ENCODE peak calls at places on chromosomes 11 and 22, in six cellular contexts. E, N, U, L, F and J are unnamed samples.

GRCh38 chr11:128409476-128409875 is 177.9 kb downstream of the ETS1 start:
- DNase-seq in L (no peak), N (no peak), F (peak), E (no peak), U (peak), J (no peak)

GRCh38 chr22:30809086-30809485 is 114.4 kb downstream of the OSBP2 start:
- DNase-seq in F (no peak), L (no peak), E (no peak), U (no peak), N (no peak), J (no peak)

GRCh38 chr11:120909676-120910215 is 114.2 kb upstream of the TBCEL start:
- DNase-seq in F (no peak), N (no peak), L (no peak), U (no peak), E (no peak), J (no peak)

GRCh38 chr22:25086902-25087282 is 112.8 kb upstream of the CRYBB3 start:
- DNase-seq in E (no peak), U (no peak), L (no peak), F (no peak), N (no peak), J (no peak)

GRCh38 chr22:37519268-37520195 is at the start of gene CARD10:
- DNase-seq in F (no peak), E (no peak), U (peak), L (no peak), N (no peak), J (no peak)

GRCh38 chr11:70078796-70079616 is 889 bp downstream of the ANO1 start:
- DNase-seq in N (no peak), E (peak), F (no peak), U (no peak), L (no peak), J (no peak)

GRCh38 chr11:48001438-48002021 is 21.2 kb downstream of the PTPRJ start:
- DNase-seq in E (no peak), U (peak), F (peak), N (no peak), L (no peak), J (no peak)

GRCh38 chr11:103682318-103683184 is 353.9 kb upstream of the DDI1 start:
- DNase-seq in E (peak), F (no peak), N (no peak), L (peak), U (peak), J (peak)

GRCh38 chr11:91081440-91082088 is 858.7 kb upstream of the CHORDC1 start:
- DNase-seq in U (peak), N (no peak), E (peak), L (no peak), F (no peak), J (no peak)

GRCh38 chr11:119309411-119309810 is 7.5 kb downstream of the MCAM start:
- DNase-seq in L (no peak), E (no peak), U (no peak), N (no peak), F (no peak), J (no peak)

GRCh38 chr22:38699143-38699542 is 1.6 kb downstream of the JOSD1 start:
- DNase-seq in E (no peak), F (no peak), L (no peak), U (no peak), N (no peak), J (no peak)

GRCh38 chr22:30186048-30186447 is 60.5 kb downstream of the LIF start:
- DNase-seq in E (no peak), L (no peak), N (no peak), U (no peak), F (no peak), J (no peak)

GRCh38 chr11:128669491-128669890 is 24.4 kb upstream of the FLI1 start:
- DNase-seq in F (no peak), E (no peak), N (no peak), U (peak), L (no peak), J (no peak)

GRCh38 chr11:1983601-1983961 is 14.1 kb downstream of the H19 start:
- DNase-seq in F (no peak), U (no peak), L (no peak), N (no peak), E (no peak), J (no peak)

GRCh38 chr11:110890995-110891394 is 178.8 kb upstream of the ARHGAP20 start:
- DNase-seq in L (no peak), E (no peak), N (no peak), U (no peak), F (no peak), J (no peak)

GRCh38 chr22:38454361-38455062 is 487 bp downstream of the KCNJ4 start:
- DNase-seq in E (no peak), U (no peak), F (no peak), L (no peak), N (no peak), J (no peak)

GRCh38 chr11:12906501-12906900 is 102.6 kb upstream of the RASSF10 start:
- DNase-seq in U (no peak), L (no peak), F (no peak), N (no peak), E (no peak), J (no peak)

GRCh38 chr22:29071261-29072045 is 1.4 kb upstream of the KREMEN1 start:
- DNase-seq in U (no peak), L (no peak), E (no peak), N (peak), F (no peak), J (peak)

GRCh38 chr11:47523491-47524199 is 29.3 kb downstream of the CELF1 start:
- DNase-seq in U (peak), L (no peak), E (peak), F (peak), N (no peak), J (peak)

GRCh38 chr11:42572231-42572610 is 739.6 kb upstream of the API5 start:
- DNase-seq in U (no peak), F (no peak), E (no peak), N (no peak), L (no peak), J (no peak)

GRCh38 chr11:42571486-42572230 is 740.1 kb upstream of the API5 start:
- DNase-seq in E (no peak), N (no peak), F (no peak), L (no peak), U (no peak), J (no peak)

GRCh38 chr11:42576318-42576717 is 735.5 kb upstream of the API5 start:
- DNase-seq in N (no peak), E (no peak), F (no peak), U (no peak), L (no peak), J (no peak)
- TF ChIP-seq CTCF in N (no peak), E (no peak), F (no peak), U (no peak), L (no peak), J (no peak)

DNA sequence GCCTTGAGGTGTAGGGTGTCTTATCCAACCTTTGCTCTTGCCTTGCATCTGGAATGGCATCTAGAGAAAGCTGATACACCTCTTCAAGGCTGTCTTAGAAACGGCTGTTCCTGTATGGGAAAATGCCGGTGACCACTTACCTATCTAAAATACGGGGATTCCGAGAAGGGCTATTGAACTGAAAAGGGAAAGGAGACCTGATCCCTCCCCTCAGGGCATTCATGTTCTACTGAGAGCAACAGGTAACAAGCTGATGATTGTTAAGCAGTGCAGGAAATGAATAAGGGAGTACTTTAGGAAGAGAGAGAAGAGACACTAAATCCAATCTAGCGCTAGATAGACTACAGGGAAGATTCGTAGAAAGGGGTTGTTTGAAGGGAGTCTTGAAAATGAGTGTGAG is 1388.1 kb downstream of the FAM181B start:
- DNase-seq in N (no peak), E (no peak), L (no peak), U (no peak), F (no peak), J (no peak)
- H3K4me3 ChIP-seq in N (no peak), E (no peak), L (no peak), U (no peak), F (no peak), J (no peak)

GRCh38 chr11:60610702-60611101 is 88.7 kb upstream of the MS4A8 start:
- DNase-seq in U (no peak), N (no peak), F (no peak), L (no peak), E (no peak), J (no peak)

GRCh38 chr11:60609632-60610031 is 89.8 kb upstream of the MS4A8 start:
- DNase-seq in E (no peak), N (no peak), L (no peak), F (no peak), U (no peak), J (no peak)

DNA sequence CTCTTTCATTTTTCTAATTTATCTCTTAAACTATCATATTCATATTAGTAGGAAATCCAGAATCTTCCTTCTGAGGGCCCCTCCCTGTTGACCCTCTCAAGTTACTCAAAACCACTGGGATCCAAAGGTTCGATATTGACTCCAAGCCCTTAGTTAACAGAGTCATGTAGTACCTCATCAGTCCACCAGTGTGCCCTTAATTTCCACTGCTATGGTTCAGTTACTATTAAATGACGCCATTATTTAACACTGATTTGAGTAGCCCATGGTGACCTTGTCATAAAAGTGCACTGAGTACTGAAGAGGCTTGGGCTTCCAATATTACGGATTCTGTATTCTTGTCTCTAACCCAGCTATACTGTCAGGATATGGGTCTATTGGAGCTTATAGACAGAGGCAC is 91.9 kb upstream of the MS4A8 start:
- DNase-seq in U (no peak), N (no peak), E (no peak), L (no peak), F (no peak), J (no peak)
- TF ChIP-seq CTCF in U (no peak), N (no peak), E (no peak), L (peak), F (no peak), J (no peak)

GRCh38 chr11:60761436-60762190 is 4.9 kb downstream of the MS4A15 start:
- DNase-seq in E (no peak), N (no peak), L (no peak), F (no peak), U (no peak), J (no peak)
- H3K4me3 ChIP-seq in E (no peak), N (no peak), L (no peak), F (no peak), U (no peak), J (no peak)

DNA sequence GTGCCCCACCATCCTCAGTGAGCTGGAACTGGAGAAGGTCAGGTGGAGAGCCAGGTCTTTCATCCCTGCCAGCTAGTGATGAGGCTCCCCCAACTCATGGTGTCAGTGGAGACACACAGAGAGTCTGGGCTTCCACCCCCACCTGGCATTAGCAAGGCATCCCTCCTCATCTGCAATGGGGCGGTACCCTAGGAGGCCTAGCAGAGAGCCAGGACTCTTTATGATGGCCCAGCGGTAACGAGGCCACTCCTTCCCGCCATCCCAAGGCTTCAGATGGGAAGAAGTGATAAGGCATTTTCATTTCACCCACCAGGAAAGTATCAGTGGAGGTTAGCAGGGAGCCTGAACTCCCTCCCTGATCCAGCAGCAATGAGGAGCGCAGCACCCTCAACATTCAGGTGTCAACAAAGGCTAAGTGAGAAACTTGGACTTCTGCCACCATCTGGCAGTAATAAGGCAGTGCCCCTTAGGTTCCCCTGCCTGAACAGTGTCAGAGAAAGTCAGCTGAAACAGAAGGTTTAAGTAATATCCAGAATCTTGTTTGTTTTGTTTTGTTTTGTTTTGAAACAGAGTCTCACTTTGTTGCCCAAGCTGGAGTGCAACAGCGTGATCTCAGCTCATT is 40.5 kb upstream of the FBLN1 start:
- DNase-seq in L (no peak), U (no peak), N (no peak), F (no peak), E (no peak), J (no peak)
- TF ChIP-seq CTCF in L (peak), U (no peak), N (no peak), F (no peak), E (no peak), J (no peak)

DNA sequence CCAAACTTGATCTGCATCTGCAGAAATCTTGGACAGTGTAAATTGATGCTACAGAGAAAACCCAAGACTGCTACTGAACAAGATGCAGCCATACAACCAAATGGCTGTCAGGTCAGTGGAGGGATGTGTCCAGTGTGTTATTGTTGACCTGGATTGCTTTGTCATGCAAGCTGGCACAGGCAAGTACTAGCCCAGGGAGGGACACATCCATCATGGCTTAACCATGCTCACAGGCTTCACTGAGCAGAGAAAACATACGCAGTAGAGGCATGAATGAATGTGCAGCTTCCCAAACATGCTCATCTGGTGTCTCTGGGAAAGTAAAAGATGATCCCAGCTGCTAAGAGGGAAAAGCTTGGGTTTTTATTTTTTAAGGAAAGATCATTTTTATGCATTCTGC is 93.7 kb downstream of the MTNR1B start:
- DNase-seq in U (no peak), E (no peak), F (no peak), N (no peak), L (no peak), J (no peak)
- H3K4me3 ChIP-seq in U (no peak), E (no peak), F (no peak), N (no peak), L (no peak), J (no peak)

DNA sequence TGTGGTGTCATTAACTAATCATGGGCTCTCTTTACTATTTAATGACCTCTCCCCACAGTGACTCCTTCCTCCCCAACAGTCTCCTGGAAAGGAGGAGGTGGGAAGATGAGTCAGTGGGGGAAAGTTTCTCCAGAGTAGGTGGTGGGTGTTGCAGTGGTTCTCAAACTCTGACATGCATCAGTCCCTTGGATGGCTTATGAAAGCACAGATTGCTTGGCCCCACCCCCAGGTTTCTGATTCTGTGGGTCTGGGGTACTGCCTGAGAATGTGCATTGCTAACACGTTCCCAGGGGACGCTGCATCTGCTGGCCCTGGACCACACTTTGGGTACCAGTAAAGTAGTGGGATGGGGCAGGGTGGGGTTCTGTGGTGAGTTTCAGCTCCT is 9.8 kb downstream of the CD82 start:
- DNase-seq in L (peak), E (no peak), F (peak), N (no peak), U (no peak), J (no peak)
- TF ChIP-seq CTCF in L (no peak), E (no peak), F (no peak), N (no peak), U (no peak), J (no peak)

GRCh38 chr22:23850136-23850611 is 7.5 kb upstream of the SLC2A11 start:
- DNase-seq in L (no peak), N (no peak), F (no peak), U (no peak), E (no peak), J (peak)
- H3K4me3 ChIP-seq in L (no peak), N (no peak), F (no peak), U (no peak), E (no peak), J (no peak)